ENCODE peak calls at places on chromosomes 11 and 22, in nine cellular contexts. X is thoracic aorta, B is IMR-90, M is H1, J is neural progenitor cell, W is BJ, N is dorsolateral prefrontal cortex, C is fibroblast of lung, R is astrocyte. P is an unnamed sample.

GRCh38 chr11:32448232-32448631 is 12.9 kb upstream of the WT1 start:
- DNase-seq in X (no peak), W (no peak), N (no peak), B (no peak), R (no peak), J (peak; percentile 74), M (no peak), C (peak; percentile 8), P (peak; percentile 73)

GRCh38 chr11:45341379-45341778 is 55.2 kb upstream of the SYT13 start:
- DNase-seq in C (no peak), M (no peak), W (no peak), N (no peak), R (no peak), X (no peak), B (no peak), J (peak; percentile 43), P (no peak)

GRCh38 chr11:73612601-73613137 is 14.8 kb upstream of the FAM168A start:
- DNase-seq in B (peak; percentile 8), J (no peak), C (peak; percentile 3), X (no peak), R (no peak), N (no peak), W (no peak), M (no peak), P (no peak)

GRCh38 chr11:96221244-96222070 is 121.5 kb downstream of the MAML2 start:
- DNase-seq in M (no peak), W (no peak), X (no peak), R (no peak), J (no peak), B (no peak), C (no peak), N (no peak), P (no peak)

GRCh38 chr11:73647459-73648100 is 1.2 kb downstream of the PLEKHB1 start:
- DNase-seq in J (peak; percentile 95), B (peak; percentile 70), M (peak; percentile 70), R (peak; percentile 64), X (peak; percentile 68), W (peak; percentile 30), N (peak; percentile 96), C (peak; percentile 79), P (peak; percentile 84)

GRCh38 chr11:88779551-88779950 is 286.2 kb downstream of the GRM5 start:
- DNase-seq in J (no peak), R (peak; percentile 92), W (peak; percentile 27), M (no peak), X (no peak), B (peak; percentile 92), C (peak; percentile 94), N (no peak), P (peak; percentile 17)

GRCh38 chr11:78313181-78313788 is 104.3 kb downstream of the GAB2 start:
- DNase-seq in R (peak; percentile 74), C (peak; percentile 79), M (no peak), X (no peak), W (no peak), B (peak; percentile 79), J (no peak), N (no peak), P (peak; percentile 72)

GRCh38 chr11:110251837-110252236 is 44.6 kb downstream of the RDX start:
- DNase-seq in N (no peak), C (peak; percentile 77), M (no peak), B (peak; percentile 65), W (no peak), X (no peak), R (peak; percentile 72), J (no peak), P (peak; percentile 79)

GRCh38 chr11:10540546-10540914 is 457 bp downstream of the RNF141 start:
- DNase-seq in N (peak; percentile 60), C (peak; percentile 57), R (peak; percentile 26), J (peak; percentile 74), B (peak; percentile 18), X (no peak), W (no peak), M (no peak), P (peak; percentile 50)

GRCh38 chr11:106133529-106133928 is 56.1 kb downstream of the AASDHPPT start:
- DNase-seq in M (no peak), B (no peak), J (no peak), R (no peak), C (no peak), N (no peak), W (no peak), X (no peak), P (peak; percentile 31)

GRCh38 chr22:29325785-29326315 is 10.4 kb upstream of the RASL10A start:
- DNase-seq in J (no peak), X (no peak), B (no peak), M (no peak), N (no peak), W (no peak), R (no peak), C (no peak), P (no peak)

GRCh38 chr11:75815345-75815983 is 454 bp downstream of the UVRAG start:
- DNase-seq in W (no peak), M (no peak), R (peak; percentile 23), B (peak; percentile 29), X (no peak), C (peak; percentile 46), J (no peak), N (no peak), P (peak; percentile 37)

GRCh38 chr22:44680058-44680457 is 21.9 kb upstream of the PRR5 start:
- DNase-seq in N (no peak), X (no peak), C (no peak), R (no peak), J (no peak), M (no peak), B (no peak), W (no peak), P (no peak)

GRCh38 chr22:45246060-45246985 is 5.6 kb upstream of the KIAA0930 start:
- DNase-seq in N (no peak), W (peak; percentile 97), C (peak; percentile 99), J (no peak), M (no peak), R (peak; percentile 98), B (peak; percentile 99), X (no peak), P (peak; percentile 88)

GRCh38 chr22:26323013-26323412 is 106.0 kb upstream of the ASPHD2 start:
- DNase-seq in J (no peak), N (no peak), M (no peak), B (no peak), C (no peak), X (no peak), W (no peak), R (no peak), P (no peak)

DNA sequence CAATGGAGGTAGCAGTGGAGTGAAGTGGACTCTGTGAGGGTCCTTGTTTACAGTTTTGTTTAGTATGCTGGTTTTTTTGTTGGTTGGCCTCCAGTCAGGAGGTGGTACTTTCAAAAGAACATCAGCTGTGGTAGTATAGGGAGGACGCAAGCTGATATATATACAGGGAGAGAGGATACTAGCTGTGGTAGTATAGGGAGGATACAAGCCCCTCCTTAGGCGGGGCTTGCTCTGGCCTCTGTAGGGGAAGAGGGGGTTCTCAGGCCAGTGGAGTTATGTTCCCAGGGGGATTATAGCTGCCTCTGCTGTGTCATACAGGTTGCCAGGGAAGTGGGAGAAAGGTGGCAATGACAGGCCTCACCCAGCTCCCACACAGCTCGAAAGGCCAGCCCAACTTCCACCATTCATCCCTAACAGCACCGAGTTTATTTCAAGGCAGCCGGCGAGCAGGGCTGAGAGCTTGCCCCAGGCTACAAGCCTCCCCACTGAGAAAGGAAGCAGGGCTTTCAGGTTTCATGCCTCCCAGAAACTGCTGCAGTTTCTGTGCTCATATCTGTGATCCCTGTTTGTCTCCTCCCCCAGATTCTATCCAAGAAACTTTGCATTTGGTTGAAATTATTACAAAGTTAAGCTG is 10.4 kb downstream of the OR52E6 start:
- DNase-seq in C (no peak), W (no peak), X (no peak), N (no peak), J (peak; percentile 4), B (no peak), M (no peak), R (no peak), P (no peak)
- H3K4me3 ChIP-seq in C (no peak overlapping the region), W (no peak overlapping the region), X (no peak overlapping the region), N (no peak overlapping the region), J (no peak overlapping the region), B (no peak overlapping the region), M (no peak overlapping the region), R (no peak overlapping the region), P (no peak overlapping the region)

GRCh38 chr11:27237641-27238040 is 125.4 kb downstream of the CCDC34 start:
- DNase-seq in X (no peak), N (no peak), W (no peak), J (no peak), M (no peak), C (no peak), R (no peak), B (no peak), P (no peak)
- TF ChIP-seq CTCF in X (no peak), N (no peak), W (no peak), J (no peak), M (no peak), C (no peak), R (no peak), B (no peak), P (no peak)

DNA sequence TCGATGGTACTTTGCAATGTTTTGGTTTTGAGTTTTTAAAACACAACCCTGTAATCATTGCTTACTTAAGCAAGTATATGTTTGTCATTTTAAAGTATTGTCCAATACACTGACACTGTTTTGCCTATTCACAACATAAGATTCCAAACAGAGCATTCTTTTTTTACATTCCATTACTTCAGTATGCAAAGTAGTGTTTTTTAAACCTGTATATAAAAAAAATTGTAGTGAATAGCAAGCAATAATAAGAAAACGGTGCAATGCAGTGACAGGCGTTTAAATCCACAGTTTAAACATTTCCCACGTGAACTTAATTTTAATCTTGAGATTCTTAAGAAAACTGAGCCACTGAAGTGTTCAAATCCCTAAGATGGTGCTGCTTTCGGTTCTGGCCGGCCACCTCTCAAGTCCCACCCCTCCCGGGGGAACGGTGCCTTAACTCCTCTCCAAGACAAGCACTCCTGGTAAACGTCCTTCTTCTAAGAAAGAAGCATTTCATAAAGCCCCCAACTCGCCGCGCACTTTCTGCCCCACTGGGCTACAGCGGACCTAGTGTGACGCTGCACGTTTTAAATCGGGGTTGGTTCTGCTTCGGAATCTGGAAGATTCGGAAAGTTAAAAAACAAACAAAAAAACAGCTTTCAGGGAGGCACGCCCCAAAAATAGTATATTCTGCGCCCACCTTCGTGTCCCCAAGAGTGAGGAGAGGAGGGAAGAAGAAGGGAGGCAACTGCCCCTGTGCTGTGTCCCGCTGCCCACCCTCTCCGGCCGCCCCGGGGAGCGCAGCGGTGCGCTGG is 2.9 kb downstream of the PGR start:
- DNase-seq in N (no peak), C (no peak), B (no peak), W (no peak), X (no peak), R (no peak), J (peak; percentile 58), M (peak; percentile 2), P (peak; percentile 26)
- H3K4me3 ChIP-seq in N (peak overlapping the region; percentile 61), C (peak overlapping the region; percentile 63), B (peak overlapping the region; percentile 41), W (peak overlapping the region; percentile 28), X (peak overlapping the region; percentile 92), R (peak overlapping the region; percentile 46), J (peak overlapping the region; percentile 49), M (peak overlapping the region; percentile 47), P (peak overlapping the region; percentile 50)

DNA sequence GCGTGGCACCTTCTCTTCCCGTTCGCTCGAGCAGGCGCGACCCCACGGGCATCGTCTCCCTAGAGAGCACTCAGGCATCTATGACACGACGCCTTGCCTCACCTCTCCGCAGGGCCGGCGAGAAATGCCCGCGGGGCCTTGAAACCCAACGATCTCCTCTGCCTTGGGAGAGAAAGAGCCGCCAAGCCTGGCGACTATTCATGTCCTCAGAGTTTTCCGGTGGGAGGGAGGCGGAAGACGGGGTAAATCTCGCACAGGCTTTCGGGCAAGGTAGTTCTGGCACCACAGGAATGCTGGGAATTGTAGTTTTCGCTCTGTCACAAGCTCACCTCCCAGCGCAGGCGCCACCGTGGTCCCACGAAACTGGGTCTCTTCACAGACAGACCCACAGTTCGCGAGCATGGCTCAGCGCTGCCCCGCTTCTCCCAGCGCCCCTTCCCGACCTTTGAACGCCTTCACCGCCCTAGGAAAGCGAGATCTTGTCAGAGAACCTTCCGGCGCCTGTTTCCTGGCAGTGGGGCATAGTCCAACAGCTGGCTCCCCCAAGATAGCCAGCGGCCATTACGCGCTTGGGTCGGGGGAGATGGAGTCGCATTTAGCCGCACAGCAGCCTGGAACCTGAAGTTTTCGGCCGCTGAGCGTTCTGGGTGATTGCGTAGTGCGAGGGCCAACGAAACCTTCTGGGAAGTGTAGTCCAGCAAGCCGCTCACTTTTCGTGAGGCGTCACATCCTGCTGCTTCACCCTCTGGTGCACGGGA is at the start of gene CCDC90B:
- DNase-seq in C (peak; percentile 98), N (peak; percentile 98), J (peak; percentile 98), B (peak; percentile 98), X (peak; percentile 89), R (peak; percentile 97), W (peak; percentile 91), M (peak; percentile 96), P (peak; percentile 99)
- TF ChIP-seq CTCF in C (no peak), N (peak; percentile 34), J (peak; percentile 60), B (peak; percentile 54), X (no peak), R (no peak), W (no peak), M (peak; percentile 46), P (no peak)